ENCODE peak calls at places on chromosome 3, in eight cellular contexts. One of them, this sample, is unnamed.

GRCh38 chr3:129612350-129613204 is 6.1 kb upstream of the PLXND1 start:
- DNase-seq in fibroblast of pulmonary artery: no peak
- DNase-seq in WTC11: no peak
- DNase-seq in transverse colon: no peak
- DNase-seq in progenitor cell of endocrine pancreas: no peak
- DNase-seq in cardiac fibroblast: peak
- DNase-seq in psoas muscle: no peak
- DNase-seq in thoracic aorta: no peak
- DNase-seq in this sample: no peak

GRCh38 chr3:53114412-53115074 is 15.7 kb downstream of the RFT1 start:
- DNase-seq in fibroblast of pulmonary artery: no peak
- DNase-seq in WTC11: no peak
- DNase-seq in transverse colon: no peak
- DNase-seq in progenitor cell of endocrine pancreas: no peak
- DNase-seq in cardiac fibroblast: peak
- DNase-seq in psoas muscle: no peak
- DNase-seq in thoracic aorta: no peak
- DNase-seq in this sample: no peak

GRCh38 chr3:14769531-14770325 is 49.0 kb upstream of the FGD5 start:
- DNase-seq in fibroblast of pulmonary artery: no peak
- DNase-seq in WTC11: no peak
- DNase-seq in transverse colon: no peak
- DNase-seq in progenitor cell of endocrine pancreas: no peak
- DNase-seq in cardiac fibroblast: no peak
- DNase-seq in psoas muscle: no peak
- DNase-seq in thoracic aorta: no peak
- DNase-seq in this sample: no peak

GRCh38 chr3:16221990-16222389 is 42.8 kb downstream of the DPH3 start:
- DNase-seq in fibroblast of pulmonary artery: no peak
- DNase-seq in WTC11: no peak
- DNase-seq in transverse colon: no peak
- DNase-seq in progenitor cell of endocrine pancreas: no peak
- DNase-seq in cardiac fibroblast: no peak
- DNase-seq in psoas muscle: no peak
- DNase-seq in thoracic aorta: no peak
- DNase-seq in this sample: no peak

GRCh38 chr3:190097025-190097424 is 23.7 kb downstream of the P3H2 start:
- DNase-seq in fibroblast of pulmonary artery: no peak
- DNase-seq in WTC11: no peak
- DNase-seq in transverse colon: no peak
- DNase-seq in progenitor cell of endocrine pancreas: no peak
- DNase-seq in cardiac fibroblast: no peak
- DNase-seq in psoas muscle: no peak
- DNase-seq in thoracic aorta: no peak
- DNase-seq in this sample: no peak

GRCh38 chr3:50166309-50167019 is 11.3 kb downstream of the SEMA3F start:
- DNase-seq in fibroblast of pulmonary artery: no peak
- DNase-seq in WTC11: no peak
- DNase-seq in transverse colon: no peak
- DNase-seq in progenitor cell of endocrine pancreas: no peak
- DNase-seq in cardiac fibroblast: no peak
- DNase-seq in psoas muscle: no peak
- DNase-seq in thoracic aorta: no peak
- DNase-seq in this sample: no peak

GRCh38 chr3:166531730-166532129 is 694.5 kb upstream of the BCHE start:
- DNase-seq in fibroblast of pulmonary artery: no peak
- DNase-seq in WTC11: no peak
- DNase-seq in transverse colon: no peak
- DNase-seq in progenitor cell of endocrine pancreas: no peak
- DNase-seq in cardiac fibroblast: no peak
- DNase-seq in psoas muscle: no peak
- DNase-seq in thoracic aorta: no peak
- DNase-seq in this sample: no peak

GRCh38 chr3:70771426-70772147 is 459.1 kb upstream of the MDFIC2 start:
- DNase-seq in fibroblast of pulmonary artery: peak
- DNase-seq in WTC11: no peak
- DNase-seq in transverse colon: no peak
- DNase-seq in progenitor cell of endocrine pancreas: no peak
- DNase-seq in cardiac fibroblast: peak
- DNase-seq in psoas muscle: no peak
- DNase-seq in thoracic aorta: no peak
- DNase-seq in this sample: no peak

GRCh38 chr3:195196266-195196665 is 74.7 kb downstream of the XXYLT1 start:
- DNase-seq in fibroblast of pulmonary artery: peak
- DNase-seq in WTC11: no peak
- DNase-seq in transverse colon: no peak
- DNase-seq in progenitor cell of endocrine pancreas: no peak
- DNase-seq in cardiac fibroblast: peak
- DNase-seq in psoas muscle: no peak
- DNase-seq in thoracic aorta: no peak
- DNase-seq in this sample: no peak

GRCh38 chr3:159322322-159322939 is 520.6 kb downstream of the MFSD1 start:
- DNase-seq in fibroblast of pulmonary artery: peak
- DNase-seq in WTC11: peak
- DNase-seq in transverse colon: peak
- DNase-seq in progenitor cell of endocrine pancreas: no peak
- DNase-seq in cardiac fibroblast: peak
- DNase-seq in psoas muscle: peak
- DNase-seq in thoracic aorta: no peak
- DNase-seq in this sample: peak

GRCh38 chr3:76565496-76566210 is 474.2 kb upstream of the ROBO2 start:
- DNase-seq in fibroblast of pulmonary artery: no peak
- DNase-seq in WTC11: no peak
- DNase-seq in transverse colon: no peak
- DNase-seq in progenitor cell of endocrine pancreas: no peak
- DNase-seq in cardiac fibroblast: no peak
- DNase-seq in psoas muscle: no peak
- DNase-seq in thoracic aorta: no peak
- DNase-seq in this sample: no peak

GRCh38 chr3:197002701-197003454 is 26.7 kb downstream of the MELTF start:
- DNase-seq in fibroblast of pulmonary artery: peak
- DNase-seq in WTC11: peak
- DNase-seq in transverse colon: peak
- DNase-seq in progenitor cell of endocrine pancreas: peak
- DNase-seq in cardiac fibroblast: peak
- DNase-seq in psoas muscle: peak
- DNase-seq in thoracic aorta: no peak
- DNase-seq in this sample: peak

GRCh38 chr3:113260980-113261920 is 49.9 kb downstream of the BOC start:
- DNase-seq in fibroblast of pulmonary artery: no peak
- DNase-seq in WTC11: no peak
- DNase-seq in transverse colon: no peak
- DNase-seq in progenitor cell of endocrine pancreas: no peak
- DNase-seq in cardiac fibroblast: no peak
- DNase-seq in psoas muscle: peak
- DNase-seq in thoracic aorta: no peak
- DNase-seq in this sample: no peak

GRCh38 chr3:78497692-78498091 is 1270.1 kb downstream of the ROBO1 start:
- DNase-seq in fibroblast of pulmonary artery: peak
- DNase-seq in WTC11: no peak
- DNase-seq in transverse colon: no peak
- DNase-seq in progenitor cell of endocrine pancreas: no peak
- DNase-seq in cardiac fibroblast: no peak
- DNase-seq in psoas muscle: no peak
- DNase-seq in thoracic aorta: no peak
- DNase-seq in this sample: no peak

GRCh38 chr3:28286595-28286994 is 45.2 kb downstream of the CMC1 start:
- DNase-seq in fibroblast of pulmonary artery: peak
- DNase-seq in WTC11: no peak
- DNase-seq in transverse colon: no peak
- DNase-seq in progenitor cell of endocrine pancreas: no peak
- DNase-seq in cardiac fibroblast: peak
- DNase-seq in psoas muscle: no peak
- DNase-seq in thoracic aorta: no peak
- DNase-seq in this sample: no peak

GRCh38 chr3:9933561-9934234 is at the start of gene CRELD1:
- DNase-seq in fibroblast of pulmonary artery: peak
- DNase-seq in WTC11: peak
- DNase-seq in transverse colon: peak
- DNase-seq in progenitor cell of endocrine pancreas: peak
- DNase-seq in cardiac fibroblast: peak
- DNase-seq in psoas muscle: peak
- DNase-seq in thoracic aorta: peak
- DNase-seq in this sample: peak

GRCh38 chr3:59143447-59143846 is 93.6 kb upstream of the CFAP20DC start:
- DNase-seq in fibroblast of pulmonary artery: peak
- DNase-seq in WTC11: no peak
- DNase-seq in transverse colon: no peak
- DNase-seq in progenitor cell of endocrine pancreas: no peak
- DNase-seq in cardiac fibroblast: no peak
- DNase-seq in psoas muscle: no peak
- DNase-seq in thoracic aorta: no peak
- DNase-seq in this sample: no peak
- TF ChIP-seq CTCF in fibroblast of pulmonary artery: no peak
- TF ChIP-seq CTCF in WTC11: no peak
- TF ChIP-seq CTCF in transverse colon: no peak
- TF ChIP-seq CTCF in progenitor cell of endocrine pancreas: no peak
- TF ChIP-seq CTCF in cardiac fibroblast: no peak
- TF ChIP-seq CTCF in psoas muscle: no peak
- TF ChIP-seq CTCF in thoracic aorta: no peak
- TF ChIP-seq CTCF in this sample: peak

DNA sequence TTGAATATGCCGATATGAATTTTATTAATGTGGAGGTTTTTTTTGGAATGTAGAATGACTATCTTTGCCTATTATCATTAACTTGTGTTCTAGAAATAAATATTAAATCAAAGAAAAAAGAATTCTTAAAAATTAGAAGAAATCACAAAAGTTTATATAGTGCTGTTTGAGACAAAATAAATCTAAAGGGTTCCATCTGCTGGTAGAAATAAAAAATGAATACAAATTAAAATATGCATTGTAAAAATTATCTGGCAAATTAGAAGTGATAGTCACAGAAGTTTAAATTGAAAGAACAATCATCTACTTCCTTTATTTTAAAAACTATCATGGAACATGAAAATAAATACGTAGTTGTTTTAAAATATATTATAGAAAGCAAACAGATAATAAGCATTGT is 22.7 kb upstream of the ZBTB20 start:
- DNase-seq in fibroblast of pulmonary artery: peak
- DNase-seq in WTC11: no peak
- DNase-seq in transverse colon: no peak
- DNase-seq in progenitor cell of endocrine pancreas: no peak
- DNase-seq in cardiac fibroblast: peak
- DNase-seq in psoas muscle: no peak
- DNase-seq in thoracic aorta: no peak
- DNase-seq in this sample: no peak
- TF ChIP-seq CTCF in fibroblast of pulmonary artery: peak
- TF ChIP-seq CTCF in WTC11: no peak
- TF ChIP-seq CTCF in transverse colon: peak
- TF ChIP-seq CTCF in progenitor cell of endocrine pancreas: peak
- TF ChIP-seq CTCF in cardiac fibroblast: peak
- TF ChIP-seq CTCF in psoas muscle: peak
- TF ChIP-seq CTCF in thoracic aorta: peak
- TF ChIP-seq CTCF in this sample: peak

GRCh38 chr3:123650101-123650500 is 65.2 kb upstream of the HACD2 start:
- DNase-seq in fibroblast of pulmonary artery: peak
- DNase-seq in WTC11: no peak
- DNase-seq in transverse colon: no peak
- DNase-seq in progenitor cell of endocrine pancreas: no peak
- DNase-seq in cardiac fibroblast: peak
- DNase-seq in psoas muscle: no peak
- DNase-seq in thoracic aorta: no peak
- DNase-seq in this sample: no peak

GRCh38 chr3:123648696-123649405 is 64.0 kb upstream of the HACD2 start:
- DNase-seq in fibroblast of pulmonary artery: no peak
- DNase-seq in WTC11: no peak
- DNase-seq in transverse colon: no peak
- DNase-seq in progenitor cell of endocrine pancreas: no peak
- DNase-seq in cardiac fibroblast: no peak
- DNase-seq in psoas muscle: no peak
- DNase-seq in thoracic aorta: no peak
- DNase-seq in this sample: no peak

GRCh38 chr3:123651449-123652345 is 66.8 kb upstream of the HACD2 start:
- DNase-seq in fibroblast of pulmonary artery: no peak
- DNase-seq in WTC11: peak
- DNase-seq in transverse colon: no peak
- DNase-seq in progenitor cell of endocrine pancreas: no peak
- DNase-seq in cardiac fibroblast: no peak
- DNase-seq in psoas muscle: no peak
- DNase-seq in thoracic aorta: no peak
- DNase-seq in this sample: no peak

GRCh38 chr3:123655400-123655799 is 70.5 kb upstream of the HACD2 start:
- DNase-seq in fibroblast of pulmonary artery: no peak
- DNase-seq in WTC11: no peak
- DNase-seq in transverse colon: no peak
- DNase-seq in progenitor cell of endocrine pancreas: no peak
- DNase-seq in cardiac fibroblast: peak
- DNase-seq in psoas muscle: no peak
- DNase-seq in thoracic aorta: no peak
- DNase-seq in this sample: no peak

DNA sequence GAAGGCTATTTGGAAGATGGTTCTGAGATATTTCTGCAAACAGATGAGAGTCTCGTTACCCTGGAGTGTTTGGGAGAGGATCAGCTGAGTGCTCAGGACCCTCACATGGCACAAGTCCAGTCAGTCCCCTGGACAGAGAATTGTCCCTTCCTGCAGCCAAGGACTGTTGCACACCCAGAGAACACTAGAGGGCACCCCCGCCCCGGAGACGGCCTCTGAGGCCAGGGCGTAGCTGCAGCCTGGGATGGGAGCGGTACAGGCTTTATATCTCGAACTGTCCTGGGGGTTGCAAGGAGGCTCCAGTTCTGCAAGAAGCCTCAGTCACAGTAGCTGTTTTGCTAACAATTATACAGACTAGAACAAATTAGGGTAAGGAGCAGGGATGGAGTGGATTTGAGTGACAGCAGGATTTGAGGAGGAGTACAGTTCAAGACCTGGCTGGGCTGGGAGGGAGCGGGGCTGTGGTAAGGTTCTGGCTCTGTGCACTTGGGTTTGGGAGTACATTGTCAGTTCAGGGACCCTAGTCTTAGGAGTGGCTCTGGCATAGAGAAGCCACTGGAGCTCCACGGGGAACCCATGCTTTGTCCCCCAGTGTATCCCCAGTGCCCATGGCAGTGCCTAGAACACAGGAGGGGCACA is 67.6 kb upstream of the HACD2 start:
- DNase-seq in fibroblast of pulmonary artery: peak
- DNase-seq in WTC11: peak
- DNase-seq in transverse colon: peak
- DNase-seq in progenitor cell of endocrine pancreas: peak
- DNase-seq in cardiac fibroblast: peak
- DNase-seq in psoas muscle: peak
- DNase-seq in thoracic aorta: no peak
- DNase-seq in this sample: peak
- TF ChIP-seq CTCF in fibroblast of pulmonary artery: peak
- TF ChIP-seq CTCF in WTC11: peak
- TF ChIP-seq CTCF in transverse colon: peak
- TF ChIP-seq CTCF in progenitor cell of endocrine pancreas: peak
- TF ChIP-seq CTCF in cardiac fibroblast: peak
- TF ChIP-seq CTCF in psoas muscle: peak
- TF ChIP-seq CTCF in thoracic aorta: peak
- TF ChIP-seq CTCF in this sample: peak

DNA sequence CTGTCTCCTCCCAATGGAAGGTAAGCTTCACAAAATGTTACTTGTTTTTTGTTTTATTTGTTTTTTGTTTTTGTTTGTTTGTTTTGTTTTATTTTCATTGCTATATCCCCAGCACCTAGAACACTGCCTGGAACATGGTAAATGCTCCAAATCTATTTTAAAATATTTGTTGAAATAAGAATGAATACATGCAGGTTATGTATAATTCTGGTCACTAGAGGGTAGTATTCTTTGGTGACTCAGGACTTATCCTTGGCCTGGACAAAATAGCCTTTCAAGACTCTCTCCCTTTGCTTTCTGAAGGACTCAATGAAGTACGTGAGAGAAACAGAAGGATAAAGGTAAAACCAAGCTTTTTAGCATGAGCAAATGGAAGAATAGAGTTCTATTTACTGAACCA is 46.9 kb upstream of the PPP2R3A start:
- DNase-seq in fibroblast of pulmonary artery: peak
- DNase-seq in WTC11: no peak
- DNase-seq in transverse colon: no peak
- DNase-seq in progenitor cell of endocrine pancreas: no peak
- DNase-seq in cardiac fibroblast: peak
- DNase-seq in psoas muscle: no peak
- DNase-seq in thoracic aorta: no peak
- DNase-seq in this sample: no peak
- TF ChIP-seq CTCF in fibroblast of pulmonary artery: peak
- TF ChIP-seq CTCF in WTC11: no peak
- TF ChIP-seq CTCF in transverse colon: peak
- TF ChIP-seq CTCF in progenitor cell of endocrine pancreas: peak
- TF ChIP-seq CTCF in cardiac fibroblast: peak
- TF ChIP-seq CTCF in psoas muscle: peak
- TF ChIP-seq CTCF in thoracic aorta: peak
- TF ChIP-seq CTCF in this sample: peak